ENCODE peak calls at places on chromosomes 5 and 9, in ten cellular contexts. Q is T-helper 9 cell; B is gastrocnemius medialis; G is hippocampal formation; Y is activated CD4-positive, CD25-positive, alpha-beta regulatory T cell treated with anti-CD3 and anti-CD28 coated beads, Interleukin-2, amount 50 U/mL, for 72 hours; M is activated CD8-positive, alpha-beta memory T cell treated with anti-CD3 and anti-CD28 coated beads for 24 hours; O is HTR-8/SVneo; F is GM23248; R is H9; W is activated T-cell treated with anti-CD3 and anti-CD28 coated beads, Interleukin-2, amount 50 U/mL, for 4 hours. S is an unnamed sample.

GRCh38 chr5:166433679-166434078 is 1857.8 kb upstream of the WWC1 start:
- DNase-seq in Q (no peak), B (no peak), G (no peak), Y (no peak), M (no peak), O (no peak), F (no peak), R (no peak), W (no peak), S (no peak)

GRCh38 chr5:1752881-1753280 is 46.8 kb downstream of the MRPL36 start:
- DNase-seq in Q (no peak), B (no peak), G (no peak), Y (peak), M (no peak), O (no peak), F (no peak), R (no peak), W (no peak), S (no peak)

GRCh38 chr5:13783731-13784130 is 160.8 kb downstream of the DNAH5 start:
- DNase-seq in Q (no peak), B (no peak), G (peak), Y (no peak), M (no peak), O (no peak), F (peak), R (no peak), W (no peak), S (no peak)

GRCh38 chr5:58922392-58923171 is 339.7 kb downstream of the RAB3C start:
- DNase-seq in Q (no peak), B (peak), G (peak), Y (no peak), M (no peak), O (no peak), F (peak), R (no peak), W (no peak), S (peak)

GRCh38 chr5:137015540-137016116 is 483.5 kb downstream of the SPOCK1 start:
- DNase-seq in Q (no peak), B (no peak), G (no peak), Y (no peak), M (no peak), O (no peak), F (no peak), R (no peak), W (no peak), S (no peak)

GRCh38 chr9:104856413-104856941 is 71.5 kb downstream of the ABCA1 start:
- DNase-seq in Q (no peak), B (no peak), G (no peak), Y (no peak), M (no peak), O (no peak), F (peak), R (no peak), W (no peak), S (no peak)

GRCh38 chr5:141814064-141814982 is 63.9 kb downstream of the PCDH1 start:
- DNase-seq in Q (peak), B (no peak), G (no peak), Y (peak), M (peak), O (peak), F (peak), R (peak), W (peak), S (no peak)

GRCh38 chr5:7983433-7983832 is 114.5 kb downstream of the MTRR start:
- DNase-seq in Q (no peak), B (no peak), G (no peak), Y (no peak), M (no peak), O (no peak), F (no peak), R (no peak), W (no peak), S (no peak)

GRCh38 chr5:111984044-111984443 is 227.1 kb upstream of the NREP start:
- DNase-seq in Q (no peak), B (no peak), G (no peak), Y (no peak), M (no peak), O (peak), F (peak), R (no peak), W (no peak), S (no peak)

GRCh38 chr5:171667341-171668096 is 118.1 kb upstream of the SMIM23 start:
- DNase-seq in Q (no peak), B (no peak), G (no peak), Y (no peak), M (no peak), O (peak), F (peak), R (peak), W (no peak), S (no peak)

GRCh38 chr5:179793470-179794139 is at the start of gene LTC4S:
- DNase-seq in Q (peak), B (peak), G (peak), Y (no peak), M (peak), O (no peak), F (peak), R (peak), W (no peak), S (peak)

GRCh38 chr9:123678878-123679329 is 251.0 kb downstream of the DENND1A start:
- DNase-seq in Q (no peak), B (no peak), G (no peak), Y (no peak), M (no peak), O (no peak), F (no peak), R (no peak), W (no peak), S (no peak)

GRCh38 chr9:132494857-132495256 is 84.8 kb downstream of the CFAP77 start:
- DNase-seq in Q (no peak), B (no peak), G (no peak), Y (no peak), M (no peak), O (no peak), F (no peak), R (no peak), W (no peak), S (no peak)

GRCh38 chr9:81621785-81622243 is 67.5 kb downstream of the TLE1 start:
- DNase-seq in Q (no peak), B (no peak), G (no peak), Y (no peak), M (no peak), O (no peak), F (no peak), R (peak), W (no peak), S (no peak)

GRCh38 chr9:131733601-131734061 is 6.2 kb downstream of the RAPGEF1 start:
- DNase-seq in Q (peak), B (peak), G (no peak), Y (peak), M (peak), O (peak), F (peak), R (peak), W (no peak), S (no peak)

GRCh38 chr9:36402536-36402935 is 2.5 kb upstream of the RNF38 start:
- DNase-seq in Q (no peak), B (no peak), G (no peak), Y (no peak), M (no peak), O (no peak), F (no peak), R (no peak), W (no peak), S (no peak)

GRCh38 chr5:11596185-11596584 is 308.1 kb downstream of the CTNND2 start:
- DNase-seq in Q (no peak), B (no peak), G (peak), Y (no peak), M (no peak), O (no peak), F (no peak), R (no peak), W (no peak), S (no peak)

GRCh38 chr5:35665066-35665465 is 47.4 kb downstream of the SPEF2 start:
- DNase-seq in Q (no peak), B (no peak), G (no peak), Y (no peak), M (no peak), O (no peak), F (no peak), R (no peak), W (no peak), S (no peak)

GRCh38 chr5:149265559-149265958 is 6.1 kb upstream of the AFAP1L1 start:
- DNase-seq in Q (no peak), B (no peak), G (peak), Y (no peak), M (no peak), O (peak), F (peak), R (no peak), W (no peak), S (no peak)

GRCh38 chr5:6435356-6435755 is 13.3 kb upstream of the UBE2QL1 start:
- DNase-seq in Q (no peak), B (no peak), G (no peak), Y (no peak), M (peak), O (no peak), F (peak), R (peak), W (no peak), S (no peak)

GRCh38 chr5:95731571-95732554 is 727 bp downstream of the RHOBTB3 start:
- DNase-seq in Q (peak), B (peak), G (no peak), Y (peak), M (no peak), O (no peak), F (peak), R (peak), W (peak), S (peak)

GRCh38 chr9:124040186-124040920 is 28.8 kb downstream of the LHX2 start:
- DNase-seq in Q (no peak), B (no peak), G (no peak), Y (no peak), M (no peak), O (no peak), F (peak), R (no peak), W (no peak), S (no peak)

GRCh38 chr5:77777911-77778310 is 1.8 kb upstream of the TBCA start:
- DNase-seq in Q (no peak), B (no peak), G (no peak), Y (no peak), M (no peak), O (no peak), F (no peak), R (no peak), W (no peak), S (no peak)

GRCh38 chr9:100715100-100715379 is 137.2 kb downstream of the CAVIN4 start:
- DNase-seq in Q (no peak), B (no peak), G (peak), Y (no peak), M (no peak), O (no peak), F (no peak), R (no peak), W (no peak), S (no peak)

GRCh38 chr9:134475051-134475790 is 149.0 kb downstream of the RXRA start:
- DNase-seq in Q (no peak), B (no peak), G (no peak), Y (no peak), M (peak), O (no peak), F (peak), R (no peak), W (no peak), S (peak)

GRCh38 chr9:89431930-89432725 is 65.8 kb downstream of the SEMA4D start:
- DNase-seq in Q (no peak), B (no peak), G (no peak), Y (no peak), M (no peak), O (no peak), F (no peak), R (no peak), W (no peak), S (no peak)

GRCh38 chr5:91024160-91024559 is 359.0 kb downstream of the ARRDC3 start:
- DNase-seq in Q (no peak), B (no peak), G (no peak), Y (no peak), M (no peak), O (no peak), F (no peak), R (no peak), W (no peak), S (no peak)

GRCh38 chr5:151619812-151620462 is 28.8 kb upstream of the FAT2 start:
- DNase-seq in Q (no peak), B (no peak), G (no peak), Y (no peak), M (no peak), O (peak), F (no peak), R (peak), W (no peak), S (no peak)

GRCh38 chr5:107476783-107477182 is 194.0 kb downstream of the EFNA5 start:
- DNase-seq in Q (no peak), B (no peak), G (no peak), Y (no peak), M (no peak), O (no peak), F (no peak), R (no peak), W (no peak), S (no peak)

GRCh38 chr9:86975571-86975970 is 28.3 kb upstream of the GAS1 start:
- DNase-seq in Q (no peak), B (no peak), G (no peak), Y (no peak), M (no peak), O (no peak), F (peak), R (no peak), W (no peak), S (no peak)

GRCh38 chr9:91914404-91914803 is 35.6 kb downstream of the ROR2 start:
- DNase-seq in Q (no peak), B (no peak), G (no peak), Y (no peak), M (no peak), O (no peak), F (no peak), R (peak), W (no peak), S (no peak)

GRCh38 chr9:96258967-96259366 is 43.0 kb downstream of the HSD17B3 start:
- DNase-seq in Q (no peak), B (no peak), G (no peak), Y (no peak), M (no peak), O (no peak), F (no peak), R (peak), W (no peak), S (no peak)

GRCh38 chr5:7053528-7054209 is 340.4 kb downstream of the TENT4A start:
- DNase-seq in Q (no peak), B (no peak), G (no peak), Y (no peak), M (no peak), O (no peak), F (no peak), R (no peak), W (no peak), S (no peak)

GRCh38 chr9:120924698-120925534 is 1.7 kb downstream of the TRAF1 start:
- DNase-seq in Q (no peak), B (no peak), G (no peak), Y (no peak), M (peak), O (no peak), F (no peak), R (no peak), W (peak), S (no peak)

GRCh38 chr5:104606258-104606829 is 1043.8 kb upstream of the NUDT12 start:
- DNase-seq in Q (no peak), B (no peak), G (no peak), Y (no peak), M (no peak), O (no peak), F (no peak), R (no peak), W (no peak), S (no peak)

S was measured in ureter.